ENCODE peak calls at places on chromosome X, in nine cellular contexts. One of them, this sample, is unnamed.
A peak's percentile ranks its signal among the peaks of the same experiment; 100 is the strongest.

GRCh38 chrX:21412883-21413282 is 38.7 kb downstream of the CNKSR2 start:
- DNase-seq in NCI-H774: no peak
- DNase-seq in NCI-H2081: no peak
- DNase-seq in cardiac fibroblast: peak; percentile 75
- DNase-seq in NCI-H1105: no peak
- DNase-seq in stimulated activated CD4-positive, alpha-beta T cell treated with anti-CD3 and anti-CD28 coated beads, Interleukin-2, amount 100 ng/mL, for 24 hours: no peak
- DNase-seq in NCI-H1930: no peak
- DNase-seq in stimulated activated CD8-positive, alpha-beta memory T cell treated with anti-CD3 and anti-CD28 coated beads, Interleukin-12 subunit alpha, Interleukin-12 subunit beta, amount 100 ng/mL, for 4 hours: no peak
- DNase-seq in GM06990: no peak
- DNase-seq in this sample: no peak

GRCh38 chrX:10875995-10876394 is 235.1 kb upstream of the HCCS start:
- DNase-seq in stimulated activated CD8-positive, alpha-beta memory T cell treated with anti-CD3 and anti-CD28 coated beads, Interleukin-12 subunit alpha, Interleukin-12 subunit beta, amount 100 ng/mL, for 4 hours: no peak
- DNase-seq in NCI-H2081: no peak
- DNase-seq in NCI-H1105: no peak
- DNase-seq in stimulated activated CD4-positive, alpha-beta T cell treated with anti-CD3 and anti-CD28 coated beads, Interleukin-2, amount 100 ng/mL, for 24 hours: no peak
- DNase-seq in NCI-H1930: no peak
- DNase-seq in cardiac fibroblast: no peak
- DNase-seq in GM06990: no peak
- DNase-seq in NCI-H774: no peak
- DNase-seq in this sample: peak; percentile 13

GRCh38 chrX:39335447-39336235 is 534.4 kb downstream of the MID1IP1 start:
- DNase-seq in NCI-H1105: peak; percentile 69
- DNase-seq in stimulated activated CD4-positive, alpha-beta T cell treated with anti-CD3 and anti-CD28 coated beads, Interleukin-2, amount 100 ng/mL, for 24 hours: no peak
- DNase-seq in GM06990: no peak
- DNase-seq in cardiac fibroblast: no peak
- DNase-seq in stimulated activated CD8-positive, alpha-beta memory T cell treated with anti-CD3 and anti-CD28 coated beads, Interleukin-12 subunit alpha, Interleukin-12 subunit beta, amount 100 ng/mL, for 4 hours: no peak
- DNase-seq in NCI-H2081: peak; percentile 78
- DNase-seq in NCI-H774: peak; percentile 43
- DNase-seq in NCI-H1930: no peak
- DNase-seq in this sample: no peak

GRCh38 chrX:42837092-42837726 is 59.2 kb upstream of the PPP1R2C start:
- DNase-seq in NCI-H1105: no peak
- DNase-seq in NCI-H1930: no peak
- DNase-seq in NCI-H2081: no peak
- DNase-seq in NCI-H774: no peak
- DNase-seq in GM06990: no peak
- DNase-seq in stimulated activated CD4-positive, alpha-beta T cell treated with anti-CD3 and anti-CD28 coated beads, Interleukin-2, amount 100 ng/mL, for 24 hours: no peak
- DNase-seq in stimulated activated CD8-positive, alpha-beta memory T cell treated with anti-CD3 and anti-CD28 coated beads, Interleukin-12 subunit alpha, Interleukin-12 subunit beta, amount 100 ng/mL, for 4 hours: no peak
- DNase-seq in cardiac fibroblast: no peak
- DNase-seq in this sample: no peak

GRCh38 chrX:108439961-108440696 is 491 bp downstream of the COL4A5 start:
- DNase-seq in stimulated activated CD8-positive, alpha-beta memory T cell treated with anti-CD3 and anti-CD28 coated beads, Interleukin-12 subunit alpha, Interleukin-12 subunit beta, amount 100 ng/mL, for 4 hours: no peak
- DNase-seq in cardiac fibroblast: peak; percentile 37
- DNase-seq in NCI-H1105: no peak
- DNase-seq in stimulated activated CD4-positive, alpha-beta T cell treated with anti-CD3 and anti-CD28 coated beads, Interleukin-2, amount 100 ng/mL, for 24 hours: no peak
- DNase-seq in NCI-H1930: no peak
- DNase-seq in GM06990: peak; percentile 15
- DNase-seq in NCI-H774: no peak
- DNase-seq in NCI-H2081: no peak
- DNase-seq in this sample: no peak

GRCh38 chrX:47587091-47587891 is 5.1 kb downstream of the TIMP1 start:
- DNase-seq in NCI-H774: no peak
- DNase-seq in GM06990: no peak
- DNase-seq in NCI-H1105: no peak
- DNase-seq in stimulated activated CD8-positive, alpha-beta memory T cell treated with anti-CD3 and anti-CD28 coated beads, Interleukin-12 subunit alpha, Interleukin-12 subunit beta, amount 100 ng/mL, for 4 hours: no peak
- DNase-seq in NCI-H1930: no peak
- DNase-seq in cardiac fibroblast: peak; percentile 38
- DNase-seq in stimulated activated CD4-positive, alpha-beta T cell treated with anti-CD3 and anti-CD28 coated beads, Interleukin-2, amount 100 ng/mL, for 24 hours: no peak
- DNase-seq in NCI-H2081: no peak
- DNase-seq in this sample: no peak

GRCh38 chrX:107542500-107542899 is 85.8 kb upstream of the PRPS1 start:
- DNase-seq in stimulated activated CD8-positive, alpha-beta memory T cell treated with anti-CD3 and anti-CD28 coated beads, Interleukin-12 subunit alpha, Interleukin-12 subunit beta, amount 100 ng/mL, for 4 hours: no peak
- DNase-seq in NCI-H1105: peak; percentile 10
- DNase-seq in NCI-H2081: peak; percentile 73
- DNase-seq in stimulated activated CD4-positive, alpha-beta T cell treated with anti-CD3 and anti-CD28 coated beads, Interleukin-2, amount 100 ng/mL, for 24 hours: no peak
- DNase-seq in NCI-H774: peak; percentile 1
- DNase-seq in NCI-H1930: peak; percentile 41
- DNase-seq in cardiac fibroblast: peak; percentile 21
- DNase-seq in GM06990: no peak
- DNase-seq in this sample: no peak

GRCh38 chrX:7432901-7433300 is 284.9 kb upstream of the PUDP start:
- DNase-seq in GM06990: no peak
- DNase-seq in cardiac fibroblast: no peak
- DNase-seq in NCI-H1930: no peak
- DNase-seq in NCI-H1105: no peak
- DNase-seq in NCI-H2081: no peak
- DNase-seq in stimulated activated CD4-positive, alpha-beta T cell treated with anti-CD3 and anti-CD28 coated beads, Interleukin-2, amount 100 ng/mL, for 24 hours: no peak
- DNase-seq in NCI-H774: no peak
- DNase-seq in stimulated activated CD8-positive, alpha-beta memory T cell treated with anti-CD3 and anti-CD28 coated beads, Interleukin-12 subunit alpha, Interleukin-12 subunit beta, amount 100 ng/mL, for 4 hours: no peak
- DNase-seq in this sample: no peak

GRCh38 chrX:1147641-1148515 is 64.6 kb downstream of the CRLF2 start:
- DNase-seq in NCI-H774: no peak
- DNase-seq in cardiac fibroblast: no peak
- DNase-seq in stimulated activated CD4-positive, alpha-beta T cell treated with anti-CD3 and anti-CD28 coated beads, Interleukin-2, amount 100 ng/mL, for 24 hours: no peak
- DNase-seq in stimulated activated CD8-positive, alpha-beta memory T cell treated with anti-CD3 and anti-CD28 coated beads, Interleukin-12 subunit alpha, Interleukin-12 subunit beta, amount 100 ng/mL, for 4 hours: no peak
- DNase-seq in NCI-H1930: no peak
- DNase-seq in NCI-H2081: no peak
- DNase-seq in NCI-H1105: no peak
- DNase-seq in GM06990: no peak
- DNase-seq in this sample: no peak

GRCh38 chrX:76148011-76148665 is 24.7 kb upstream of the PBDC1 start:
- DNase-seq in GM06990: peak; percentile 33
- DNase-seq in stimulated activated CD8-positive, alpha-beta memory T cell treated with anti-CD3 and anti-CD28 coated beads, Interleukin-12 subunit alpha, Interleukin-12 subunit beta, amount 100 ng/mL, for 4 hours: no peak
- DNase-seq in NCI-H1930: no peak
- DNase-seq in stimulated activated CD4-positive, alpha-beta T cell treated with anti-CD3 and anti-CD28 coated beads, Interleukin-2, amount 100 ng/mL, for 24 hours: peak; percentile 2
- DNase-seq in cardiac fibroblast: peak; percentile 36
- DNase-seq in NCI-H2081: no peak
- DNase-seq in NCI-H774: no peak
- DNase-seq in NCI-H1105: no peak
- DNase-seq in this sample: no peak

GRCh38 chrX:134692990-134693389 is 34.7 kb upstream of the PLAC1 start:
- DNase-seq in NCI-H774: no peak
- DNase-seq in NCI-H2081: no peak
- DNase-seq in cardiac fibroblast: peak; percentile 74
- DNase-seq in NCI-H1105: no peak
- DNase-seq in stimulated activated CD4-positive, alpha-beta T cell treated with anti-CD3 and anti-CD28 coated beads, Interleukin-2, amount 100 ng/mL, for 24 hours: no peak
- DNase-seq in stimulated activated CD8-positive, alpha-beta memory T cell treated with anti-CD3 and anti-CD28 coated beads, Interleukin-12 subunit alpha, Interleukin-12 subunit beta, amount 100 ng/mL, for 4 hours: no peak
- DNase-seq in GM06990: no peak
- DNase-seq in NCI-H1930: no peak
- DNase-seq in this sample: no peak

GRCh38 chrX:96693407-96693806 is 8.8 kb downstream of the DIAPH2 start:
- DNase-seq in NCI-H1930: no peak
- DNase-seq in NCI-H774: no peak
- DNase-seq in stimulated activated CD4-positive, alpha-beta T cell treated with anti-CD3 and anti-CD28 coated beads, Interleukin-2, amount 100 ng/mL, for 24 hours: no peak
- DNase-seq in NCI-H1105: no peak
- DNase-seq in GM06990: no peak
- DNase-seq in cardiac fibroblast: no peak
- DNase-seq in stimulated activated CD8-positive, alpha-beta memory T cell treated with anti-CD3 and anti-CD28 coated beads, Interleukin-12 subunit alpha, Interleukin-12 subunit beta, amount 100 ng/mL, for 4 hours: no peak
- DNase-seq in NCI-H2081: no peak
- DNase-seq in this sample: no peak

GRCh38 chrX:148784859-148785655 is 284.6 kb downstream of the AFF2 start:
- DNase-seq in NCI-H2081: no peak
- DNase-seq in NCI-H774: peak; percentile 35
- DNase-seq in cardiac fibroblast: no peak
- DNase-seq in NCI-H1930: peak; percentile 51
- DNase-seq in GM06990: no peak
- DNase-seq in stimulated activated CD4-positive, alpha-beta T cell treated with anti-CD3 and anti-CD28 coated beads, Interleukin-2, amount 100 ng/mL, for 24 hours: no peak
- DNase-seq in NCI-H1105: peak; percentile 99
- DNase-seq in stimulated activated CD8-positive, alpha-beta memory T cell treated with anti-CD3 and anti-CD28 coated beads, Interleukin-12 subunit alpha, Interleukin-12 subunit beta, amount 100 ng/mL, for 4 hours: no peak
- DNase-seq in this sample: no peak

GRCh38 chrX:906586-906985 is 276.0 kb downstream of the SHOX start:
- DNase-seq in NCI-H1105: no peak
- DNase-seq in NCI-H2081: no peak
- DNase-seq in NCI-H1930: no peak
- DNase-seq in stimulated activated CD8-positive, alpha-beta memory T cell treated with anti-CD3 and anti-CD28 coated beads, Interleukin-12 subunit alpha, Interleukin-12 subunit beta, amount 100 ng/mL, for 4 hours: no peak
- DNase-seq in NCI-H774: no peak
- DNase-seq in stimulated activated CD4-positive, alpha-beta T cell treated with anti-CD3 and anti-CD28 coated beads, Interleukin-2, amount 100 ng/mL, for 24 hours: no peak
- DNase-seq in cardiac fibroblast: no peak
- DNase-seq in GM06990: no peak
- DNase-seq in this sample: no peak

GRCh38 chrX:15714529-15714928 is 23.5 kb upstream of the CA5B start:
- DNase-seq in stimulated activated CD4-positive, alpha-beta T cell treated with anti-CD3 and anti-CD28 coated beads, Interleukin-2, amount 100 ng/mL, for 24 hours: no peak
- DNase-seq in cardiac fibroblast: no peak
- DNase-seq in NCI-H1930: no peak
- DNase-seq in NCI-H1105: no peak
- DNase-seq in stimulated activated CD8-positive, alpha-beta memory T cell treated with anti-CD3 and anti-CD28 coated beads, Interleukin-12 subunit alpha, Interleukin-12 subunit beta, amount 100 ng/mL, for 4 hours: no peak
- DNase-seq in NCI-H2081: peak; percentile 44
- DNase-seq in GM06990: no peak
- DNase-seq in NCI-H774: no peak
- DNase-seq in this sample: no peak

GRCh38 chrX:118560380-118560932 is 64.8 kb downstream of the DOCK11 start:
- DNase-seq in NCI-H774: peak; percentile 0
- DNase-seq in NCI-H2081: no peak
- DNase-seq in NCI-H1930: no peak
- DNase-seq in cardiac fibroblast: no peak
- DNase-seq in stimulated activated CD8-positive, alpha-beta memory T cell treated with anti-CD3 and anti-CD28 coated beads, Interleukin-12 subunit alpha, Interleukin-12 subunit beta, amount 100 ng/mL, for 4 hours: no peak
- DNase-seq in GM06990: no peak
- DNase-seq in NCI-H1105: no peak
- DNase-seq in stimulated activated CD4-positive, alpha-beta T cell treated with anti-CD3 and anti-CD28 coated beads, Interleukin-2, amount 100 ng/mL, for 24 hours: no peak
- DNase-seq in this sample: no peak

GRCh38 chrX:110248582-110248981 is 69.3 kb downstream of the AMMECR1 start:
- DNase-seq in stimulated activated CD4-positive, alpha-beta T cell treated with anti-CD3 and anti-CD28 coated beads, Interleukin-2, amount 100 ng/mL, for 24 hours: no peak
- DNase-seq in NCI-H1930: no peak
- DNase-seq in NCI-H1105: no peak
- DNase-seq in NCI-H774: no peak
- DNase-seq in stimulated activated CD8-positive, alpha-beta memory T cell treated with anti-CD3 and anti-CD28 coated beads, Interleukin-12 subunit alpha, Interleukin-12 subunit beta, amount 100 ng/mL, for 4 hours: no peak
- DNase-seq in cardiac fibroblast: no peak
- DNase-seq in GM06990: no peak
- DNase-seq in NCI-H2081: no peak
- DNase-seq in this sample: no peak

GRCh38 chrX:107659768-107660167 is 31.5 kb downstream of the PRPS1 start:
- DNase-seq in NCI-H1930: no peak
- DNase-seq in stimulated activated CD8-positive, alpha-beta memory T cell treated with anti-CD3 and anti-CD28 coated beads, Interleukin-12 subunit alpha, Interleukin-12 subunit beta, amount 100 ng/mL, for 4 hours: no peak
- DNase-seq in NCI-H774: no peak
- DNase-seq in stimulated activated CD4-positive, alpha-beta T cell treated with anti-CD3 and anti-CD28 coated beads, Interleukin-2, amount 100 ng/mL, for 24 hours: no peak
- DNase-seq in cardiac fibroblast: peak; percentile 70
- DNase-seq in GM06990: no peak
- DNase-seq in NCI-H1105: peak; percentile 7
- DNase-seq in NCI-H2081: peak; percentile 25
- DNase-seq in this sample: peak; percentile 24

GRCh38 chrX:41350150-41350975 is 16.4 kb downstream of the DDX3X start:
- DNase-seq in stimulated activated CD8-positive, alpha-beta memory T cell treated with anti-CD3 and anti-CD28 coated beads, Interleukin-12 subunit alpha, Interleukin-12 subunit beta, amount 100 ng/mL, for 4 hours: no peak
- DNase-seq in GM06990: no peak
- DNase-seq in NCI-H1930: no peak
- DNase-seq in NCI-H1105: no peak
- DNase-seq in NCI-H774: no peak
- DNase-seq in NCI-H2081: no peak
- DNase-seq in stimulated activated CD4-positive, alpha-beta T cell treated with anti-CD3 and anti-CD28 coated beads, Interleukin-2, amount 100 ng/mL, for 24 hours: no peak
- DNase-seq in cardiac fibroblast: peak; percentile 45
- DNase-seq in this sample: no peak

GRCh38 chrX:46311581-46312120 is 233.6 kb downstream of the ZNF674 start:
- DNase-seq in GM06990: no peak
- DNase-seq in stimulated activated CD4-positive, alpha-beta T cell treated with anti-CD3 and anti-CD28 coated beads, Interleukin-2, amount 100 ng/mL, for 24 hours: no peak
- DNase-seq in NCI-H2081: no peak
- DNase-seq in stimulated activated CD8-positive, alpha-beta memory T cell treated with anti-CD3 and anti-CD28 coated beads, Interleukin-12 subunit alpha, Interleukin-12 subunit beta, amount 100 ng/mL, for 4 hours: no peak
- DNase-seq in NCI-H1930: no peak
- DNase-seq in NCI-H1105: no peak
- DNase-seq in cardiac fibroblast: no peak
- DNase-seq in NCI-H774: no peak
- DNase-seq in this sample: no peak

GRCh38 chrX:136065044-136065671 is 79.9 kb downstream of the SLC9A6 start:
- DNase-seq in cardiac fibroblast: peak; percentile 77
- DNase-seq in stimulated activated CD8-positive, alpha-beta memory T cell treated with anti-CD3 and anti-CD28 coated beads, Interleukin-12 subunit alpha, Interleukin-12 subunit beta, amount 100 ng/mL, for 4 hours: no peak
- DNase-seq in GM06990: no peak
- DNase-seq in NCI-H774: no peak
- DNase-seq in stimulated activated CD4-positive, alpha-beta T cell treated with anti-CD3 and anti-CD28 coated beads, Interleukin-2, amount 100 ng/mL, for 24 hours: peak; percentile 3
- DNase-seq in NCI-H2081: no peak
- DNase-seq in NCI-H1105: no peak
- DNase-seq in NCI-H1930: no peak
- DNase-seq in this sample: no peak

GRCh38 chrX:31547416-31547815 is 475.6 kb upstream of the FTHL17 start:
- DNase-seq in NCI-H1930: no peak
- DNase-seq in GM06990: no peak
- DNase-seq in cardiac fibroblast: no peak
- DNase-seq in NCI-H2081: no peak
- DNase-seq in NCI-H1105: no peak
- DNase-seq in stimulated activated CD4-positive, alpha-beta T cell treated with anti-CD3 and anti-CD28 coated beads, Interleukin-2, amount 100 ng/mL, for 24 hours: no peak
- DNase-seq in NCI-H774: no peak
- DNase-seq in stimulated activated CD8-positive, alpha-beta memory T cell treated with anti-CD3 and anti-CD28 coated beads, Interleukin-12 subunit alpha, Interleukin-12 subunit beta, amount 100 ng/mL, for 4 hours: no peak
- DNase-seq in this sample: no peak

GRCh38 chrX:85980286-85980685 is 67.1 kb downstream of the CHM start:
- DNase-seq in NCI-H774: no peak
- DNase-seq in GM06990: no peak
- DNase-seq in NCI-H1930: no peak
- DNase-seq in NCI-H1105: no peak
- DNase-seq in stimulated activated CD4-positive, alpha-beta T cell treated with anti-CD3 and anti-CD28 coated beads, Interleukin-2, amount 100 ng/mL, for 24 hours: no peak
- DNase-seq in stimulated activated CD8-positive, alpha-beta memory T cell treated with anti-CD3 and anti-CD28 coated beads, Interleukin-12 subunit alpha, Interleukin-12 subunit beta, amount 100 ng/mL, for 4 hours: no peak
- DNase-seq in NCI-H2081: no peak
- DNase-seq in cardiac fibroblast: no peak
- DNase-seq in this sample: no peak

GRCh38 chrX:23694606-23695005 is 27.3 kb downstream of the PRDX4 start:
- DNase-seq in stimulated activated CD4-positive, alpha-beta T cell treated with anti-CD3 and anti-CD28 coated beads, Interleukin-2, amount 100 ng/mL, for 24 hours: peak; percentile 32
- DNase-seq in NCI-H1105: peak; percentile 19
- DNase-seq in NCI-H2081: peak; percentile 38
- DNase-seq in cardiac fibroblast: peak; percentile 68
- DNase-seq in NCI-H1930: peak; percentile 18
- DNase-seq in GM06990: no peak
- DNase-seq in NCI-H774: peak; percentile 12
- DNase-seq in stimulated activated CD8-positive, alpha-beta memory T cell treated with anti-CD3 and anti-CD28 coated beads, Interleukin-12 subunit alpha, Interleukin-12 subunit beta, amount 100 ng/mL, for 4 hours: no peak
- DNase-seq in this sample: peak; percentile 67

GRCh38 chrX:153672531-153673397 is 849 bp downstream of the PNCK start:
- DNase-seq in NCI-H2081: no peak
- DNase-seq in cardiac fibroblast: no peak
- DNase-seq in NCI-H1105: no peak
- DNase-seq in stimulated activated CD4-positive, alpha-beta T cell treated with anti-CD3 and anti-CD28 coated beads, Interleukin-2, amount 100 ng/mL, for 24 hours: no peak
- DNase-seq in NCI-H774: no peak
- DNase-seq in GM06990: no peak
- DNase-seq in NCI-H1930: no peak
- DNase-seq in stimulated activated CD8-positive, alpha-beta memory T cell treated with anti-CD3 and anti-CD28 coated beads, Interleukin-12 subunit alpha, Interleukin-12 subunit beta, amount 100 ng/mL, for 4 hours: no peak
- DNase-seq in this sample: no peak

GRCh38 chrX:53445977-53446376 is 11.8 kb upstream of the HSD17B10 start:
- DNase-seq in cardiac fibroblast: peak; percentile 49
- DNase-seq in NCI-H774: no peak
- DNase-seq in GM06990: no peak
- DNase-seq in stimulated activated CD4-positive, alpha-beta T cell treated with anti-CD3 and anti-CD28 coated beads, Interleukin-2, amount 100 ng/mL, for 24 hours: peak; percentile 57
- DNase-seq in NCI-H1105: no peak
- DNase-seq in NCI-H2081: no peak
- DNase-seq in stimulated activated CD8-positive, alpha-beta memory T cell treated with anti-CD3 and anti-CD28 coated beads, Interleukin-12 subunit alpha, Interleukin-12 subunit beta, amount 100 ng/mL, for 4 hours: no peak
- DNase-seq in NCI-H1930: no peak
- DNase-seq in this sample: peak; percentile 44

GRCh38 chrX:108696690-108697089 is 39.7 kb downstream of the IRS4 start:
- DNase-seq in GM06990: no peak
- DNase-seq in stimulated activated CD8-positive, alpha-beta memory T cell treated with anti-CD3 and anti-CD28 coated beads, Interleukin-12 subunit alpha, Interleukin-12 subunit beta, amount 100 ng/mL, for 4 hours: no peak
- DNase-seq in NCI-H2081: no peak
- DNase-seq in stimulated activated CD4-positive, alpha-beta T cell treated with anti-CD3 and anti-CD28 coated beads, Interleukin-2, amount 100 ng/mL, for 24 hours: no peak
- DNase-seq in NCI-H1105: no peak
- DNase-seq in cardiac fibroblast: peak; percentile 26
- DNase-seq in NCI-H774: no peak
- DNase-seq in NCI-H1930: no peak
- DNase-seq in this sample: no peak

GRCh38 chrX:48736303-48736702 is 25.2 kb upstream of the GLOD5 start:
- DNase-seq in stimulated activated CD4-positive, alpha-beta T cell treated with anti-CD3 and anti-CD28 coated beads, Interleukin-2, amount 100 ng/mL, for 24 hours: no peak
- DNase-seq in cardiac fibroblast: no peak
- DNase-seq in GM06990: no peak
- DNase-seq in NCI-H2081: no peak
- DNase-seq in NCI-H1930: no peak
- DNase-seq in stimulated activated CD8-positive, alpha-beta memory T cell treated with anti-CD3 and anti-CD28 coated beads, Interleukin-12 subunit alpha, Interleukin-12 subunit beta, amount 100 ng/mL, for 4 hours: no peak
- DNase-seq in NCI-H1105: no peak
- DNase-seq in NCI-H774: no peak
- DNase-seq in this sample: no peak

GRCh38 chrX:141642979-141643378 is 53.5 kb downstream of the SPANXA2 start:
- DNase-seq in NCI-H2081: no peak
- DNase-seq in NCI-H1930: no peak
- DNase-seq in NCI-H774: no peak
- DNase-seq in cardiac fibroblast: peak; percentile 17
- DNase-seq in stimulated activated CD8-positive, alpha-beta memory T cell treated with anti-CD3 and anti-CD28 coated beads, Interleukin-12 subunit alpha, Interleukin-12 subunit beta, amount 100 ng/mL, for 4 hours: no peak
- DNase-seq in NCI-H1105: peak; percentile 2
- DNase-seq in GM06990: no peak
- DNase-seq in stimulated activated CD4-positive, alpha-beta T cell treated with anti-CD3 and anti-CD28 coated beads, Interleukin-2, amount 100 ng/mL, for 24 hours: no peak
- DNase-seq in this sample: no peak

GRCh38 chrX:110965409-110965808 is 130.6 kb upstream of the PAK3 start:
- DNase-seq in NCI-H1105: no peak
- DNase-seq in stimulated activated CD8-positive, alpha-beta memory T cell treated with anti-CD3 and anti-CD28 coated beads, Interleukin-12 subunit alpha, Interleukin-12 subunit beta, amount 100 ng/mL, for 4 hours: no peak
- DNase-seq in stimulated activated CD4-positive, alpha-beta T cell treated with anti-CD3 and anti-CD28 coated beads, Interleukin-2, amount 100 ng/mL, for 24 hours: no peak
- DNase-seq in NCI-H774: no peak
- DNase-seq in GM06990: no peak
- DNase-seq in NCI-H2081: no peak
- DNase-seq in cardiac fibroblast: no peak
- DNase-seq in NCI-H1930: no peak
- DNase-seq in this sample: no peak

GRCh38 chrX:11944486-11944885 is 186.4 kb downstream of the MSL3 start:
- DNase-seq in NCI-H1930: no peak
- DNase-seq in NCI-H2081: peak; percentile 36
- DNase-seq in GM06990: no peak
- DNase-seq in NCI-H1105: no peak
- DNase-seq in stimulated activated CD4-positive, alpha-beta T cell treated with anti-CD3 and anti-CD28 coated beads, Interleukin-2, amount 100 ng/mL, for 24 hours: no peak
- DNase-seq in cardiac fibroblast: peak; percentile 82
- DNase-seq in NCI-H774: peak; percentile 17
- DNase-seq in stimulated activated CD8-positive, alpha-beta memory T cell treated with anti-CD3 and anti-CD28 coated beads, Interleukin-12 subunit alpha, Interleukin-12 subunit beta, amount 100 ng/mL, for 4 hours: no peak
- DNase-seq in this sample: peak; percentile 6